ENCODE peak calls at places on chromosome 21, in nine cellular contexts. T is fibroblast of lung, V is H7, M is esophagus muscularis mucosa, Z is mammary epithelial cell, H is SK-N-SH, G is astrocyte of the cerebellum, E is lower lobe of right lung, L is PC-3. N is an unnamed sample.

GRCh38 chr21:17387030-17387617 is 125.7 kb upstream of the CXADR start:
- DNase-seq in Z (peak; percentile 47), M (no peak), V (peak; percentile 37), E (no peak), L (peak; percentile 84), G (peak; percentile 58), T (peak; percentile 79), H (peak; percentile 52), N (peak; percentile 53)

GRCh38 chr21:19123525-19123924 is 719.9 kb upstream of the TMPRSS15 start:
- DNase-seq in G (no peak), L (no peak), Z (no peak), H (no peak), M (no peak), E (no peak), V (peak; percentile 5), T (no peak), N (no peak)

GRCh38 chr21:32975811-32976507 is 49.8 kb upstream of the OLIG2 start:
- DNase-seq in L (no peak), Z (no peak), V (no peak), T (no peak), E (no peak), M (peak; percentile 68), G (no peak), H (no peak), N (no peak)

GRCh38 chr21:33024278-33025103 is 1.2 kb upstream of the OLIG2 start:
- DNase-seq in V (peak; percentile 38), H (peak; percentile 26), M (no peak), Z (no peak), G (no peak), L (no peak), E (no peak), T (no peak), N (no peak)

GRCh38 chr21:14995695-14996490 is 68.9 kb downstream of the NRIP1 start:
- DNase-seq in V (no peak), T (peak; percentile 29), G (peak; percentile 73), H (no peak), E (no peak), Z (peak; percentile 13), M (no peak), L (peak; percentile 56), N (peak; percentile 55)

GRCh38 chr21:32457360-32457840 is 44.9 kb downstream of the EVA1C start:
- DNase-seq in G (no peak), M (no peak), H (peak; percentile 37), L (peak; percentile 67), E (peak; percentile 63), Z (no peak), T (peak; percentile 43), V (peak; percentile 23), N (peak; percentile 23)

GRCh38 chr21:32626633-32627196 is 14.5 kb upstream of the CFAP298 start:
- DNase-seq in Z (peak; percentile 14), T (peak; percentile 37), G (peak; percentile 12), V (no peak), L (peak; percentile 19), E (no peak), M (no peak), H (no peak), N (peak; percentile 82)

GRCh38 chr21:15894596-15894995 is 164.8 kb downstream of the USP25 start:
- DNase-seq in G (peak; percentile 27), H (peak; percentile 9), E (no peak), Z (no peak), L (peak; percentile 41), M (no peak), V (no peak), T (peak; percentile 56), N (peak; percentile 36)

GRCh38 chr21:17512245-17513213 is at the start of gene CXADR:
- DNase-seq in V (peak; percentile 97), E (peak; percentile 92), H (peak; percentile 93), G (no peak), T (peak; percentile 24), L (peak; percentile 81), M (no peak), Z (peak; percentile 85), N (no peak)

GRCh38 chr21:34945288-34945687 is 103.8 kb downstream of the RUNX1 start:
- DNase-seq in M (no peak), V (no peak), L (no peak), T (no peak), E (no peak), G (no peak), Z (no peak), H (no peak), N (no peak)

GRCh38 chr21:34949045-34949444 is 100.1 kb downstream of the RUNX1 start:
- DNase-seq in E (no peak), G (no peak), L (no peak), V (no peak), M (no peak), T (peak; percentile 58), H (no peak), Z (no peak), N (no peak)

GRCh38 chr21:34946385-34947121 is 102.5 kb downstream of the RUNX1 start:
- DNase-seq in E (no peak), M (no peak), L (no peak), H (no peak), Z (no peak), T (no peak), V (no peak), G (no peak), N (no peak)

GRCh38 chr21:34948157-34948556 is 100.9 kb downstream of the RUNX1 start:
- DNase-seq in Z (no peak), M (no peak), G (no peak), L (no peak), E (no peak), H (no peak), V (no peak), T (no peak), N (no peak)

DNA sequence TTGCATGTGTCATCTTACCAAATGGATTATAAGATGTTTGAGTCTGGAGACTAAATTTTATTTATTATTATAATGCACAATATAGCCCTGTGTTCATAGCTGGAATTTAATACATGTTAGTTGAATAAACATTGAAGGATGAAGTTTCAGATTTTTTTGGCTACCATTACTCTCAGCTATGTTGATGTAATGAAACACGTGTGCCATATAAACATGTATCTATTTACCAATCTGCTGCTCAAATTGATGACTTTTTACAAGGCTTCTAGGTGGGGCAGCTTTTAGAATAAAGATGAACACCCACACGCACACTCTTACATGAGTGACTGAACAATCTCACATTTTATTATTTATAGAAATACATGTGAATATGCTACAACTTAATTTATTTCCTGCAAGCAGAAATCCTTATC is 102.0 kb downstream of the RUNX1 start:
- DNase-seq in L (no peak), V (no peak), T (peak; percentile 39), Z (no peak), E (no peak), M (no peak), H (no peak), G (no peak), N (no peak)
- H3K4me3 ChIP-seq in L (no peak overlapping the region), V (no peak overlapping the region), T (no peak overlapping the region), Z (no peak overlapping the region), E (no peak overlapping the region), M (no peak overlapping the region), H (no peak overlapping the region), G (no peak overlapping the region), N (no peak overlapping the region)

DNA sequence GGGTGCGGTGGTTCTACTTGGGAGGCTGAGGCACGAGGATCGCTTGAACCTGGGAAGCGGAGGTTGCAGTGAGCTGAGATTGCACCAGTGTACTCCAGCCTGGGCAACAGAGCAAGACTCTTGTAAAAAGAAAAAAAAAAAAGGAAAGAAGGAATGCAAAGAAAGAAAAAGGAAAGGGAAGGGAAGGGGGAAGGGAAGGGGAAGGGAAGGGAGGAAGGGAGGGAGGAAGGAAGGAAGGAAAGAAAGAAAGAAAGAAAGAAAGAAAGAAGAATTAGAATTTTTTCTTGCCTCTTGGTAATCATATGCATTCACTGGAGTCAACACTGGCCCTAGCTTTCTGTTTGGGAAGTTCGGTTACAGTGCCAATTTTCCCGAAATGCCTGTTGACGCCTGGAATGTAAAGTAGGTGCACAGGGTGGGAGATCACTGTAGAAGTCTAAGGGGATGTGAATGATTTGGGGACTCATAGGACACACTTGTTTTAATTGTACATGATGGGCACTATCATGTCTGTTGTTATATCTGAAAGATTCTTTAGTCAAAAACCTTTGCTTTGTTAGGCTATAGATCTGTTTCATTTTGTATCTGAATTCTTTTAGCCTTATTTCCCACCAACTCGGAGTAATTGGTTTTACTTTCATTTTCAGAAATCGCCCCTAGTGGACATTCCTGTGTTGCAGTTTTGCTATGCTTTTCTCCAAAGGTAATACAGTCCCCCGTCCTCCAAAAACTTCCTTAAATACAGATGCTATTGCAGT is 59.8 kb upstream of the MORC3 start:
- DNase-seq in H (peak; percentile 70), T (peak; percentile 85), V (peak; percentile 72), G (peak; percentile 72), L (peak; percentile 86), E (no peak), M (no peak), Z (peak; percentile 51), N (peak; percentile 68)
- H3K4me3 ChIP-seq in H (peak overlapping the region; percentile 46), T (peak overlapping the region; percentile 46), V (no peak overlapping the region), G (peak overlapping the region; percentile 43), L (peak overlapping the region; percentile 65), E (peak overlapping the region; percentile 56), M (peak overlapping the region; percentile 62), Z (peak overlapping the region; percentile 43), N (peak overlapping the region; percentile 59)

GRCh38 chr21:42230636-42231035 is 11.7 kb downstream of the ABCG1 start:
- DNase-seq in E (peak; percentile 17), H (no peak), T (no peak), Z (no peak), L (no peak), G (no peak), M (no peak), V (no peak), N (no peak)

GRCh38 chr21:42229676-42230075 is 10.7 kb downstream of the ABCG1 start:
- DNase-seq in T (no peak), V (no peak), Z (no peak), H (no peak), G (no peak), M (no peak), E (peak; percentile 19), L (no peak), N (no peak)

GRCh38 chr21:42227909-42228708 is 9.2 kb downstream of the ABCG1 start:
- DNase-seq in E (peak; percentile 93), M (peak; percentile 98), G (no peak), H (peak; percentile 45), L (peak; percentile 79), Z (peak; percentile 95), T (peak; percentile 97), V (peak; percentile 80), N (peak; percentile 62)

GRCh38 chr21:42231761-42232160 is 12.8 kb downstream of the ABCG1 start:
- DNase-seq in V (no peak), G (no peak), M (no peak), T (no peak), E (peak; percentile 19), Z (no peak), H (no peak), L (no peak), N (no peak)

DNA sequence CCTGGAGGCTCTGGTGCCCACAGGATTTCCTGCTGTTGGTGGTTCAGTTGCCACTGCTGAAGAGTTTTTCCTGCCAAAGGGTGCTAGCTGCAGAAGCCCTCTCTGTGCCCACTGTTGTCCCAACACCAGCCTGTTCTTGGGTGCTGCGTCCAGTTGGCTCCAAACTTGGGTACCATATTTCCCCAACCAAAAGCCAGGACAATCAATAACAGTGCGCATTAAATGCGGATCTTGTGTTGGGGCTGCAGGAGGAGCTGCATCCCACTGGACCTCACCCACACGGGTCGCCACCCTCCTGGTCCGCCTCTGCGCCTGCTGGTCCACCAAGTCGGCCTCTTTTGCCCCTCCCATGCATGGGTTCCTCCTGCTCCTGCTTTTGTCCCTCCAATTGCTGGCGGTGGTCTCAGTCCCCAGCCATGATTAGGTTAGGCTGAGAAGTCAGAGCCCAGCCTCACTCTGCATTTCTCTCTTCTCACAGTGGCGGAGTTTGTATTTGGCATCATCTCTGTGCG is 9.8 kb downstream of the ABCG1 start:
- DNase-seq in T (no peak), H (no peak), E (peak; percentile 44), G (no peak), V (no peak), M (no peak), L (no peak), Z (no peak), N (no peak)
- H3K4me3 ChIP-seq in T (no peak overlapping the region), H (no peak overlapping the region), E (peak overlapping the region; percentile 18), G (no peak overlapping the region), V (no peak overlapping the region), M (no peak overlapping the region), L (no peak overlapping the region), Z (no peak overlapping the region), N (no peak overlapping the region)

GRCh38 chr21:43811262-43812105 is 22.1 kb downstream of the RRP1 start:
- DNase-seq in Z (no peak), H (no peak), T (no peak), V (no peak), M (no peak), G (no peak), E (no peak), L (no peak), N (no peak)
- H3K4me3 ChIP-seq in Z (peak overlapping the region; percentile 49), H (no peak overlapping the region), T (no peak overlapping the region), V (no peak overlapping the region), M (peak overlapping the region; percentile 34), G (no peak overlapping the region), E (peak overlapping the region; percentile 47), L (no peak overlapping the region), N (no peak overlapping the region)

N was measured in AG10803.